ENCODE peak calls at places on chromosomes 16 and 17, in six cellular contexts. J is GM23338, Y is K562, A is HepG2, P is GM12878, C is H1. U is an unnamed sample.

GRCh38 chr16:87107221-87107620 is 210.0 kb downstream of the C16orf95 start:
- DNase-seq in P (no peak), C (no peak), J (no peak), Y (no peak), A (no peak), U (no peak)

GRCh38 chr17:4599505-4600281 is 15.4 kb downstream of the SMTNL2 start:
- DNase-seq in A (peak), J (peak), Y (peak), P (no peak), C (peak), U (peak)

GRCh38 chr17:81976332-81977210 is 858 bp upstream of the ASPSCR1 start:
- DNase-seq in J (peak), Y (peak), P (no peak), C (no peak), A (no peak), U (peak)

GRCh38 chr17:16407911-16408588 is 7.3 kb upstream of the TRPV2 start:
- DNase-seq in J (peak), Y (peak), A (peak), P (peak), C (no peak), U (peak)

GRCh38 chr16:35197656-35198055 is 1738.2 kb downstream of the TP53TG3F start:
- DNase-seq in Y (no peak), A (no peak), J (no peak), C (no peak), P (no peak), U (no peak)

GRCh38 chr16:12231666-12232065 is 255.1 kb downstream of the SNX29 start:
- DNase-seq in P (no peak), A (no peak), C (no peak), J (no peak), Y (no peak), U (no peak)

GRCh38 chr17:18992454-18993130 is 12.0 kb downstream of the FAM83G start:
- DNase-seq in C (no peak), J (no peak), A (no peak), P (peak), Y (no peak), U (no peak)

GRCh38 chr17:7242717-7243576 is 698 bp upstream of the GABARAP start:
- DNase-seq in A (peak), Y (peak), J (peak), P (peak), C (no peak), U (peak)

GRCh38 chr16:70375636-70376611 is 29.2 kb downstream of the DDX19A start:
- DNase-seq in C (no peak), J (no peak), P (no peak), A (no peak), Y (no peak), U (no peak)

GRCh38 chr17:38777641-38778250 is 21.6 kb downstream of the PIP4K2B start:
- DNase-seq in J (no peak), P (no peak), C (no peak), Y (no peak), A (no peak), U (no peak)

GRCh38 chr17:15377608-15378007 is 36.2 kb upstream of the TEKT3 start:
- DNase-seq in P (no peak), Y (no peak), C (no peak), J (peak), A (peak), U (no peak)
- TF ChIP-seq CREB1 in P (no peak), Y (no peak), C (no peak), J (no peak), A (no peak), U (no peak)

GRCh38 chr16:57385083-57385482 is 12.8 kb downstream of the CX3CL1 start:
- DNase-seq in C (no peak), A (no peak), P (no peak), Y (no peak), J (no peak), U (no peak)

GRCh38 chr16:57386381-57386951 is 14.2 kb downstream of the CX3CL1 start:
- DNase-seq in A (no peak), P (no peak), J (no peak), C (no peak), Y (no peak), U (no peak)

GRCh38 chr16:57382535-57383275 is 10.4 kb downstream of the CX3CL1 start:
- DNase-seq in P (no peak), J (no peak), A (no peak), C (no peak), Y (no peak), U (no peak)

GRCh38 chr16:57383276-57384247 is 11.3 kb downstream of the CX3CL1 start:
- DNase-seq in C (no peak), Y (no peak), A (peak), P (no peak), J (no peak), U (no peak)

DNA sequence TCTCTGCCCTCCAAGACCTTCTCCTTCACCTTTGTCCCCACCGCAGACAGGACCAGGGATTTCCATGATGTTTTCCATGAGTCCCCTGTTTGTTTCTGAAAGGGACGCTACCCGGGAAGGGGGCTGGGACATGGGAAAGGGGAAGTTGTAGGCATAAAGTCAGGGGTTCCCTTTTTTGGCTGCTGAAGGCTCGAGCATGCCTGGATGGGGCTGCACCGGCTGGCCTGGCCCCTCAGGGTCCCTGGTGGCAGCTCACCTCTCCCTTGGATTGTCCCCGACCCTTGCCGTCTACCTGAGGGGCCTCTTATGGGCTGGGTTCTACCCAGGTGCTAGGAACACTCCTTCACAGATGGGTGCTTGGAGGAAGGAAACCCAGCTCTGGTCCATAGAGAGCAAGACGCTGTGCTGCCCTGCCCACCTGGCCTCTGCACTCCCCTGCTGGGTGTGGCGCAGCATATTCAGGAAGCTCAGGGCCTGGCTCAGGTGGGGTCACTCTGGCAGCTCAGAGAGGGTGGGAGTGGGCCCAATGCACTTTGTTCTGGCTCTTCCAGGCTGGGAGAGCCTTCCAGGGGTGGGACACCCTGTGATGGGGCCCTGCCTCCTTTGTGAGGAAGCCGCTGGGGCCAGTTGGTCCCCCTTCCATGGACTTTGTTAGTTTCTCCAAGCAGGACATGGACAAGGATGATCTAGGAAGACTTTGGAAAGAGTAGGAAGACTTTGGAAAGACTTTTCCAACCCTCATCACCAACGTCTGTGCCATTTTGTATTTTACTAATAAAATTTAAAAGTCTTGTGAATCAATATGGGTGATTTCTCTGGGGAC is 12.2 kb downstream of the CX3CL1 start:
- DNase-seq in C (no peak), P (no peak), J (no peak), Y (no peak), A (no peak), U (no peak)
- TF ChIP-seq CREB1 in C (no peak), P (no peak), J (no peak), Y (no peak), A (no peak), U (no peak)

GRCh38 chr17:49738456-49739163 is 25.3 kb downstream of the FAM117A start:
- DNase-seq in P (no peak), J (no peak), C (no peak), A (no peak), Y (no peak), U (no peak)
- TF ChIP-seq CREB1 in P (no peak), J (no peak), C (no peak), A (no peak), Y (no peak), U (no peak)

GRCh38 chr16:50722410-50722737 is 19.5 kb upstream of the CYLD start:
- DNase-seq in Y (no peak), J (no peak), A (no peak), C (no peak), P (no peak), U (no peak)
- TF ChIP-seq CREB1 in Y (no peak), J (no peak), A (no peak), C (no peak), P (no peak), U (no peak)

GRCh38 chr16:57591086-57591869 is 37.2 kb upstream of the ADGRG1 start:
- DNase-seq in A (peak), C (no peak), Y (peak), P (no peak), J (peak), U (peak)

GRCh38 chr16:57591870-57592485 is 36.5 kb upstream of the ADGRG1 start:
- DNase-seq in Y (no peak), P (no peak), C (no peak), A (no peak), J (no peak), U (no peak)

GRCh38 chr16:57593021-57593420 is 35.4 kb upstream of the ADGRG1 start:
- DNase-seq in P (no peak), Y (no peak), C (no peak), J (no peak), A (no peak), U (no peak)

GRCh38 chr16:57593990-57594389 is 34.4 kb upstream of the ADGRG1 start:
- DNase-seq in A (no peak), Y (no peak), P (no peak), J (no peak), C (no peak), U (no peak)

DNA sequence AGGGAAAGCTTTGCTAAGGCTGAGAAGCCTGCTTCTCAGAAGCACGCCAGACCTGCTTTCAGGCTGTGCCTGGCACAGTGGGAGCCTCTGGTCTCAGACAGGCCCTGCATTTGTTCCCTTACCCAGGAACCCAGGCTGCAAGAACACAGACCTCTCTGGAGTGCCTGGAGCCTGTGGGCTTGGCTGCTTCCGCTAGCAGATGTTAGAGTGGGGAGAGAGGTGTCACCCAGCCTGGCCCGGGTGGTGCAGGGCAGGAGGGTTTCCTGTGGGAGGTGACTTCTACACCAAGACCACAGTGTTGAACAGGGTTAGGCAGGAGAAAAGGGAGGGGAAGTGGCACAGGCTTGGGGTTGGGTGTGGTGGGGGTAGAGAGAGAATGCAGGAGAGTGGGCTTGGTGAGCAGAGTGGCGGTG is 35.8 kb upstream of the ADGRG1 start:
- DNase-seq in C (no peak), Y (no peak), A (no peak), P (no peak), J (no peak), U (no peak)
- TF ChIP-seq CREB1 in C (no peak), Y (no peak), A (no peak), P (no peak), J (no peak), U (no peak)

GRCh38 chr17:64126918-64127317 is 3.0 kb downstream of the ERN1 start:
- DNase-seq in Y (no peak), J (no peak), P (no peak), A (no peak), C (no peak), U (no peak)
- TF ChIP-seq CREB1 in Y (no peak), J (no peak), P (no peak), A (no peak), C (no peak), U (no peak)

GRCh38 chr17:17874478-17874877 is 37.7 kb upstream of the SREBF1 start:
- DNase-seq in P (no peak), J (no peak), Y (no peak), C (no peak), A (no peak), U (no peak)

GRCh38 chr17:17876959-17877547 is 40.3 kb upstream of the SREBF1 start:
- DNase-seq in Y (no peak), C (no peak), J (no peak), P (no peak), A (no peak), U (no peak)

GRCh38 chr17:17873450-17873991 is 36.7 kb upstream of the SREBF1 start:
- DNase-seq in J (no peak), A (no peak), Y (no peak), P (no peak), C (no peak), U (no peak)

GRCh38 chr17:17880577-17881196 is 43.9 kb upstream of the SREBF1 start:
- DNase-seq in Y (no peak), P (no peak), C (no peak), A (no peak), J (no peak), U (no peak)

DNA sequence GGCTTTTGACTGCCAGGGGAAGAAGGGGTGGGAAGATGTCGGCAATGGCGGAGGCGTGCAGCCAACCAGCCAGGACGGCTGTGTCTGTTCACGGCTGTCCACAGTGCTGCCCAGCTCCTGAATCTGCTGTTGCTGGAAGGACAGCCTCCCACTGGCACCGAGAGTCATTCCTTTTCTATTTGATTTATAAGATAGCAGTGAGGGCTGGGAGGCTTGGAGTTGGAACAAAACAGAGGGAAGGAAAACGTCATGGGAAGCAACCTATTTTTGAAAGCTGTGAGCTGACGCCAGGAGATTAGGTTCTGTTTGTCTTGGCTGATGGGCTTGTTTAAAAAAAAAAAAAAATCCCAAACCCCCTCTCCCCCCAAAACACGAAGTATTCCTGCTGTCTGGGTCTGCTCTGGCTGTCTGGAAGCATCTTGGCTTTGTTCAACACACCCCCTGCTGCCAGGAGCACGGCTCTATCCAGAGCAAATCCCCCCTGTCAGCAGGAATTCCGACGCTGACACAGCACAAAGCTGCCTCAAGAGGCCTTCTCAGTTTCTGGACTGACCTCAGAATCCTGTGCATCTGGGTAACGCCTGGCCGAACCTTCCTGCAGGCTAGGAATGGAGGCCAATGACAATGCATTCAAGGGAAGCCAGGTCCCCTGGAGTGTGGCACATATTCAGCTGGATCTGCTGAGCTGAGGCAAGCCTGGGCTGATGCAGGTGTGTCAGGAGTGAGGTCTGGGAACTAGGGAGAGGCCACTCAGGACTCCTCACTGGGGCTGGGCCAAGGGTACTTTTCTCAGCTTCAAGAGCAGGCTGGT is 41.0 kb upstream of the SREBF1 start:
- DNase-seq in Y (no peak), P (no peak), C (no peak), J (peak), A (no peak), U (peak)
- TF ChIP-seq CREB1 in Y (no peak), P (no peak), C (no peak), J (no peak), A (no peak), U (no peak)

DNA sequence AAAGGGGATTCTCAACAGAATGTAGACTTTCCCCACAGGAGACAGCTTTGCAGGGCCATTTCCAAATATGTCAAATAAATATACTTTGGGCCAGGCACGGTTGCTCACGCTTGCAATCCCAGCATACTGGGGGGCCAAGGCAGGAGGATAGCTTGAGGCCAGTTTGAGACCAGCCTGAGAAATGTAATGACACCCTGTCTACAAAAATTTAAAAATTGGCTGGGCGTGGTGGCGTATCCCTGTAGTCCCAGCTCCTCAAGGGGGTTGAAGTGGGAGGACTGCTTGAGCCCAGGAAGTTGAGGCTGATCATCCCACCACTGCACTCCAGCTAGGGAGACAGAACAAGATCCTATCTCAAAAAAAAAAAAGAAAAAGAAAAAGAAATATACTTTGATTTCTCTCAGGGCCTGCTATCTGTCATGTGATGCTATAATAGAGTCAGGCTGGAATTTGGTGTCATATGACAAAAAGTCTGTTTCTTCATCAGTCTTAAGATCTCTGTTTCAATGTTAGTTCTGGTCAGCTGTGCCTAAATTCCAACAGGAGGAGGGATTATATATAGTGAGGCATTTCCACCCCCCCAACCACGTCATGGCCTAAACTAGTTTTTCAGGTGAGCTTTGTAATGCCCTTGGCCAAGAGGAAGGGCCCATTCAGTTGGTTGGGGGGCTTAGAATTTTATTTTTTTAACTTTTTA is 4.3 kb upstream of the ZDHHC7 start:
- DNase-seq in Y (no peak), C (no peak), J (no peak), A (no peak), P (no peak), U (no peak)
- TF ChIP-seq CREB1 in Y (no peak), C (no peak), J (no peak), A (peak), P (no peak), U (no peak)

GRCh38 chr16:85484337-85485295 is 128.5 kb upstream of the GSE1 start:
- DNase-seq in Y (no peak), P (no peak), C (no peak), A (no peak), J (no peak), U (no peak)
- TF ChIP-seq CREB1 in Y (no peak), P (no peak), C (no peak), A (no peak), J (no peak), U (no peak)

DNA sequence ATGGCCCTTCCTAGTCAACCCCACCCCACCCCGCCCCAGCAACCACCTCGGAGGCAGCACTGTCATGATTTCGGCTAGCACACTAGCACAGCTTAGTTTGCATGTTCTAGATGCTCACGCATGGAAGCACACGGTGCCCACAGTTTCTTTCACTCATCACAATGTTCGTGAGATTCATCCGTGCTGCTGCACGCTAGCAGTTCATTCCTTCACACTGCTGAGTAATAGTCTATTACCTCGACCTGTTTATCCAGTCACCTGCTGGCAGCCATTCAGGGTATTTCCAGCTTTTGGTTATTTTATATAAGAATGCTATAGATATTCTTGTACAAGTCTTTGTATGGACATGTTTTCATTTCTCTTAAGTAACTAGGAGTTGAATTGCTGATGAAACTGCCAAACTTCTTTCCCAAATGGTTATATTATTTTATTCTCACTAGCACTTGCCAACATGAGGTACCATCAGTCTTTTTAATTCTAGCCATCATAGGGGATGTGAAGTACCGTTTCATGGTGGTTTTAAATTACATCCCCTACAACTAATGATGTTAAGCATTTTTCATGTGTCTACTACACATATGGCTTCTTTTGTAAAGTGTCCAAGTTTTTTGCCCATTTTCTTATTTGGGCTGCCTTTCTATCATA is 75.7 kb downstream of the CYTH1 start:
- DNase-seq in Y (no peak), C (no peak), A (no peak), P (peak), J (no peak), U (no peak)
- TF ChIP-seq CREB1 in Y (no peak), C (no peak), A (no peak), P (peak), J (no peak), U (no peak)